ENCODE peak calls at places on chromosomes 11 and 22, in ten cellular contexts. F is BJ; Z is effector memory CD4-positive, alpha-beta T cell; C is fibroblast of pulmonary artery; X is mesothelial cell of epicardium; B is AML-193; M is ACHN; E is mucosa of gallbladder; I is NB4; Y is HS-5. A is an unnamed sample.

GRCh38 chr11:22115470-22116037 is 77.3 kb upstream of the ANO5 start:
- DNase-seq in F (no peak), Z (no peak), C (no peak), X (no peak), B (no peak), M (no peak), E (no peak), I (no peak), Y (no peak), A (no peak)

GRCh38 chr11:65854161-65854592 is 3.8 kb downstream of the CFL1 start:
- DNase-seq in F (no peak), Z (no peak), C (no peak), X (no peak), B (no peak), M (no peak), E (peak; percentile 79), I (no peak), Y (no peak), A (no peak)

GRCh38 chr11:1925373-1926155 is 6.1 kb downstream of the TNNT3 start:
- DNase-seq in F (no peak), Z (no peak), C (no peak), X (no peak), B (no peak), M (no peak), E (no peak), I (no peak), Y (no peak), A (no peak)

GRCh38 chr22:33300165-33300564 is 242.0 kb upstream of the SYN3 start:
- DNase-seq in F (no peak), Z (no peak), C (no peak), X (no peak), B (no peak), M (no peak), E (no peak), I (no peak), Y (no peak), A (no peak)

GRCh38 chr11:103433976-103434375 is 324.8 kb downstream of the DYNC2H1 start:
- DNase-seq in F (no peak), Z (no peak), C (no peak), X (no peak), B (no peak), M (no peak), E (no peak), I (no peak), Y (no peak), A (no peak)

GRCh38 chr11:84947970-84948600 is 679.1 kb downstream of the DLG2 start:
- DNase-seq in F (no peak), Z (no peak), C (peak; percentile 2), X (no peak), B (no peak), M (no peak), E (no peak), I (no peak), Y (no peak), A (peak; percentile 2)

GRCh38 chr22:33006220-33006954 is 51.8 kb downstream of the SYN3 start:
- DNase-seq in F (no peak), Z (no peak), C (no peak), X (no peak), B (no peak), M (no peak), E (no peak), I (no peak), Y (no peak), A (no peak)

GRCh38 chr11:1343391-1344055 is 34.1 kb upstream of the TOLLIP start:
- DNase-seq in F (no peak), Z (no peak), C (no peak), X (no peak), B (no peak), M (no peak), E (no peak), I (no peak), Y (no peak), A (no peak)

GRCh38 chr11:66393954-66394353 is 22.4 kb upstream of the SLC29A2 start:
- DNase-seq in F (no peak), Z (no peak), C (no peak), X (no peak), B (no peak), M (no peak), E (no peak), I (no peak), Y (no peak), A (no peak)

GRCh38 chr11:112388496-112388895 is 127.8 kb upstream of the PLET1 start:
- DNase-seq in F (no peak), Z (no peak), C (no peak), X (no peak), B (no peak), M (no peak), E (no peak), I (no peak), Y (no peak), A (no peak)

GRCh38 chr11:27468643-27469332 is 3.8 kb downstream of the LGR4 start:
- DNase-seq in F (peak; percentile 22), Z (no peak), C (no peak), X (no peak), B (no peak), M (peak; percentile 57), E (peak; percentile 19), I (peak; percentile 22), Y (no peak), A (no peak)

A was measured in retina.